ENCODE peak calls at places on chromosomes 1 and 21, in ten cellular contexts. I is GM23338, X is GM13977, C is IMR-90, T is NCI-H2171, H is mesendoderm, Y is HEK293T, O is GM03348, S is hepatocyte, U is COR-L47. P is an unnamed sample.

GRCh38 chr1:224127925-224128819 is 14.3 kb downstream of the FBXO28 start:
- DNase-seq in X (no peak), O (peak), T (no peak), I (no peak), S (no peak), C (peak), Y (no peak), U (no peak), H (no peak), P (no peak)

GRCh38 chr1:16142383-16142995 is 13.4 kb downstream of the EPHA2 start:
- DNase-seq in X (no peak), T (no peak), C (no peak), H (no peak), O (no peak), S (no peak), I (no peak), Y (no peak), U (no peak), P (no peak)

GRCh38 chr1:162398999-162399580 is 12.8 kb downstream of the SH2D1B start:
- DNase-seq in T (no peak), O (no peak), I (peak), X (no peak), U (no peak), S (no peak), Y (no peak), H (no peak), C (no peak), P (no peak)

GRCh38 chr1:54299037-54299436 is 99.1 kb downstream of the MRPL37 start:
- DNase-seq in X (no peak), I (no peak), T (no peak), Y (no peak), H (no peak), S (no peak), C (no peak), U (no peak), O (no peak), P (no peak)

GRCh38 chr1:22489278-22489677 is 37.6 kb downstream of the ZBTB40 start:
- DNase-seq in I (peak), Y (no peak), X (no peak), C (no peak), U (no peak), S (no peak), O (no peak), H (peak), T (no peak), P (no peak)

GRCh38 chr1:235908742-235909520 is 42.2 kb upstream of the LYST start:
- DNase-seq in U (no peak), Y (no peak), H (no peak), I (no peak), T (no peak), C (peak), O (peak), S (no peak), X (no peak), P (no peak)

GRCh38 chr1:242011879-242012674 is 13.2 kb upstream of the MAP1LC3C start:
- DNase-seq in U (no peak), T (no peak), C (peak), S (no peak), Y (no peak), H (no peak), X (no peak), I (peak), O (peak), P (no peak)

GRCh38 chr1:21626921-21627339 is 42.2 kb downstream of the RAP1GAP start:
- DNase-seq in U (no peak), Y (no peak), I (no peak), C (no peak), O (no peak), S (no peak), T (no peak), H (no peak), X (no peak), P (no peak)

GRCh38 chr1:111462368-111463028 is 11.3 kb upstream of the C1orf162 start:
- DNase-seq in Y (no peak), C (no peak), X (no peak), O (no peak), S (no peak), U (no peak), H (no peak), T (no peak), I (no peak), P (no peak)

GRCh38 chr21:33688343-33688742 is 46.0 kb downstream of the ITSN1 start:
- DNase-seq in H (no peak), C (no peak), U (no peak), O (peak), S (no peak), Y (no peak), I (no peak), T (no peak), X (no peak), P (no peak)